ENCODE peak calls at places on chromosomes 5 and 9, in four cellular contexts. One of them, this sample, is unnamed.

GRCh38 chr5:32018476-32019436 is 155.4 kb downstream of the GOLPH3 start:
- DNase-seq in SJSA1: no peak
- DNase-seq in upper lobe of left lung: no peak
- DNase-seq in dorsolateral prefrontal cortex: no peak
- DNase-seq in this sample: no peak

GRCh38 chr5:43588842-43589241 is 14.1 kb upstream of the NNT start:
- DNase-seq in SJSA1: no peak
- DNase-seq in upper lobe of left lung: no peak
- DNase-seq in dorsolateral prefrontal cortex: no peak
- DNase-seq in this sample: no peak

GRCh38 chr9:33517373-33517772 is 6.7 kb upstream of the ANKRD18B start:
- DNase-seq in upper lobe of left lung: no peak
- DNase-seq in dorsolateral prefrontal cortex: no peak
- DNase-seq in SJSA1: no peak
- DNase-seq in this sample: no peak

GRCh38 chr5:91256142-91256524 is 127.0 kb downstream of the ARRDC3 start:
- DNase-seq in upper lobe of left lung: no peak
- DNase-seq in SJSA1: no peak
- DNase-seq in dorsolateral prefrontal cortex: no peak
- DNase-seq in this sample: no peak

GRCh38 chr9:35716236-35716635 is 15.8 kb downstream of the TLN1 start:
- DNase-seq in dorsolateral prefrontal cortex: no peak
- DNase-seq in SJSA1: no peak
- DNase-seq in upper lobe of left lung: no peak
- DNase-seq in this sample: no peak

GRCh38 chr9:91099471-91099870 is 262.2 kb downstream of the AUH start:
- DNase-seq in SJSA1: no peak
- DNase-seq in dorsolateral prefrontal cortex: no peak
- DNase-seq in upper lobe of left lung: no peak
- DNase-seq in this sample: no peak

GRCh38 chr5:167684251-167684650 is 607.2 kb upstream of the WWC1 start:
- DNase-seq in SJSA1: no peak
- DNase-seq in dorsolateral prefrontal cortex: no peak
- DNase-seq in upper lobe of left lung: no peak
- DNase-seq in this sample: no peak

GRCh38 chr5:133520991-133521706 is 91.2 kb downstream of the FSTL4 start:
- DNase-seq in dorsolateral prefrontal cortex: no peak
- DNase-seq in upper lobe of left lung: no peak
- DNase-seq in SJSA1: no peak
- DNase-seq in this sample: no peak

GRCh38 chr5:35046754-35047153 is 995 bp downstream of the AGXT2 start:
- DNase-seq in SJSA1: no peak
- DNase-seq in upper lobe of left lung: no peak
- DNase-seq in dorsolateral prefrontal cortex: no peak
- DNase-seq in this sample: no peak

GRCh38 chr5:90510438-90510837 is 18.9 kb downstream of the LYSMD3 start:
- DNase-seq in dorsolateral prefrontal cortex: no peak
- DNase-seq in SJSA1: no peak
- DNase-seq in upper lobe of left lung: no peak
- DNase-seq in this sample: no peak

GRCh38 chr5:9544056-9544455 is 1.8 kb downstream of the SEMA5A start:
- DNase-seq in upper lobe of left lung: no peak
- DNase-seq in SJSA1: no peak
- DNase-seq in dorsolateral prefrontal cortex: no peak
- DNase-seq in this sample: no peak

GRCh38 chr5:157434096-157434495 is 25.9 kb upstream of the NIPAL4 start:
- DNase-seq in dorsolateral prefrontal cortex: no peak
- DNase-seq in SJSA1: no peak
- DNase-seq in upper lobe of left lung: no peak
- DNase-seq in this sample: no peak

GRCh38 chr5:61461412-61461811 is 129.4 kb downstream of the ZSWIM6 start:
- DNase-seq in SJSA1: no peak
- DNase-seq in dorsolateral prefrontal cortex: no peak
- DNase-seq in upper lobe of left lung: no peak
- DNase-seq in this sample: no peak

GRCh38 chr5:135602882-135603721 is 24.3 kb upstream of the CXCL14 start:
- DNase-seq in SJSA1: no peak
- DNase-seq in upper lobe of left lung: peak; percentile 48
- DNase-seq in dorsolateral prefrontal cortex: no peak
- DNase-seq in this sample: no peak

GRCh38 chr9:122370869-122371467 is at the start of gene PTGS1:
- DNase-seq in dorsolateral prefrontal cortex: no peak
- DNase-seq in SJSA1: no peak
- DNase-seq in upper lobe of left lung: peak; percentile 85
- DNase-seq in this sample: no peak

GRCh38 chr9:70484232-70485130 is 70.0 kb upstream of the KLF9 start:
- DNase-seq in SJSA1: peak; percentile 43
- DNase-seq in upper lobe of left lung: no peak
- DNase-seq in dorsolateral prefrontal cortex: no peak
- DNase-seq in this sample: peak; percentile 7

GRCh38 chr9:93900436-93900819 is 54.7 kb downstream of the BARX1 start:
- DNase-seq in dorsolateral prefrontal cortex: no peak
- DNase-seq in upper lobe of left lung: no peak
- DNase-seq in SJSA1: no peak
- DNase-seq in this sample: no peak

GRCh38 chr5:469752-470483 is 26.9 kb downstream of the EXOC3 start:
- DNase-seq in upper lobe of left lung: no peak
- DNase-seq in dorsolateral prefrontal cortex: peak; percentile 21
- DNase-seq in SJSA1: no peak
- DNase-seq in this sample: no peak

GRCh38 chr9:126715382-126715781 is 89.5 kb upstream of the ZBTB43 start:
- DNase-seq in dorsolateral prefrontal cortex: no peak
- DNase-seq in SJSA1: no peak
- DNase-seq in upper lobe of left lung: no peak
- DNase-seq in this sample: no peak

GRCh38 chr9:97768731-97769130 is 71.6 kb upstream of the XPA start:
- DNase-seq in upper lobe of left lung: no peak
- DNase-seq in SJSA1: peak; percentile 73
- DNase-seq in dorsolateral prefrontal cortex: no peak
- DNase-seq in this sample: no peak

GRCh38 chr5:163759000-163759730 is 253.7 kb downstream of the MAT2B start:
- DNase-seq in SJSA1: no peak
- DNase-seq in dorsolateral prefrontal cortex: no peak
- DNase-seq in upper lobe of left lung: no peak
- DNase-seq in this sample: no peak

GRCh38 chr5:2227433-2227832 is 344.7 kb upstream of the IRX4 start:
- DNase-seq in SJSA1: no peak
- DNase-seq in upper lobe of left lung: no peak
- DNase-seq in dorsolateral prefrontal cortex: no peak
- DNase-seq in this sample: no peak

GRCh38 chr5:150159741-150160179 is 4.1 kb upstream of the PDGFRB start:
- DNase-seq in SJSA1: peak; percentile 79
- DNase-seq in dorsolateral prefrontal cortex: no peak
- DNase-seq in upper lobe of left lung: no peak
- DNase-seq in this sample: no peak

GRCh38 chr9:134569626-134570025 is 72.0 kb upstream of the COL5A1 start:
- DNase-seq in dorsolateral prefrontal cortex: no peak
- DNase-seq in upper lobe of left lung: no peak
- DNase-seq in SJSA1: no peak
- DNase-seq in this sample: no peak

GRCh38 chr5:2896371-2897275 is 145.1 kb upstream of the IRX2 start:
- DNase-seq in SJSA1: no peak
- DNase-seq in upper lobe of left lung: peak; percentile 54
- DNase-seq in dorsolateral prefrontal cortex: no peak
- DNase-seq in this sample: no peak

GRCh38 chr9:91902465-91903125 is 47.4 kb downstream of the ROR2 start:
- DNase-seq in dorsolateral prefrontal cortex: no peak
- DNase-seq in SJSA1: no peak
- DNase-seq in upper lobe of left lung: peak; percentile 17
- DNase-seq in this sample: no peak

GRCh38 chr9:70352802-70353201 is 61.7 kb downstream of the KLF9 start:
- DNase-seq in SJSA1: no peak
- DNase-seq in upper lobe of left lung: no peak
- DNase-seq in dorsolateral prefrontal cortex: no peak
- DNase-seq in this sample: no peak

GRCh38 chr9:110969971-110970381 is 68.3 kb downstream of the LPAR1 start:
- DNase-seq in dorsolateral prefrontal cortex: no peak
- DNase-seq in SJSA1: peak; percentile 54
- DNase-seq in upper lobe of left lung: no peak
- DNase-seq in this sample: no peak

GRCh38 chr5:153896117-153896516 is 142.6 kb downstream of the FAM114A2 start:
- DNase-seq in SJSA1: no peak
- DNase-seq in upper lobe of left lung: no peak
- DNase-seq in dorsolateral prefrontal cortex: no peak
- DNase-seq in this sample: no peak

DNA sequence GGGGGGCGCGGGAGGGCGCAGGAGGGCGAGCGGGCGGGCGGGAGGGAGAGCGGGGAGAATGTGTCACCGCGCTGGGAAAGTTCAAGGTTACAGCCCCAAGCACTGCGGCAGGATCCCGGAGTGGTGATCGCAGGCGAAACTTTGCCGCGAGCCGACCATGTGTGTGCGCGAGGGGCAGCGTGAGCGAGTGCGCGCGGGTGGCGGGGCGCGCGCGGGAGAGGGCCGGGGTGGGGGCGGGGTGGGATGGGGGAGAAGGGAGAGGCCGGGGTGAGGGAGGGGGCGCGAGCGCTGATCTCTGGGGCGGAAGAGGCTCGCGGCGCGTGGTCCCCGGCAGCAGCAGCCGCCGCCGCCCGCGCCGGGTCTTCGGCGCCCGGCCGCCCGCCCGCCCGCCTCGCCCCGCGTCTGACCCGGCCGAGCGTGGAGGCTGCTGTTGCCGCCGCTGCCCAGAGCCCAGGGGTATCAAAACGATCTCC is at the start of gene NFIB:
- DNase-seq in SJSA1: no peak
- DNase-seq in dorsolateral prefrontal cortex: peak; percentile 61
- DNase-seq in upper lobe of left lung: peak; percentile 86
- DNase-seq in this sample: peak; percentile 60
- H3K27ac ChIP-seq in SJSA1: peak within 1 kb of the TSS; percentile 79
- H3K27ac ChIP-seq in dorsolateral prefrontal cortex: peak within 1 kb of the TSS; percentile 93
- H3K27ac ChIP-seq in upper lobe of left lung: peak within 1 kb of the TSS; percentile 96
- H3K27ac ChIP-seq in this sample: peak within 1 kb of the TSS; percentile 96

DNA sequence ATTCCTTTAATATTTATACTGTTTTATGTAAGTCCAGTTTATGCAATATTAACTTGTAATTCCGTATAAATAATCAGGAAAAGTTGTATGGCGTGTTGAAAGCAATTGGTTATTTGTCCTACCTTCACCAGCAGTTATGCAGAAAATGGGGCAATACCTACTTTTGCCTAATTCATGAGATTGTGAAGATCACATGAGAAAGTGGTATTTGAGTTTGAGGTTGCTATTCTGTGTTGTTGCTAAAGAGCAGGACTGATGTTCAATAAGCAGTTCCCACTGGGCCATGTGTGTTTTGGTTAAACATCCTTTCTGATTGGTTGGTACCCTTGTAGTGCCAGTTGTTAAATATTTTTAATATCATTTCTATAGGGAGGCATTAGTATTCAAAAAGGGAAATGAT is 3.2 kb downstream of the TGFBR1 start:
- DNase-seq in upper lobe of left lung: no peak
- DNase-seq in SJSA1: no peak
- DNase-seq in dorsolateral prefrontal cortex: no peak
- DNase-seq in this sample: no peak
- H3K27ac ChIP-seq in upper lobe of left lung: peak overlapping the region; percentile 8
- H3K27ac ChIP-seq in SJSA1: no peak overlapping the region
- H3K27ac ChIP-seq in dorsolateral prefrontal cortex: no peak overlapping the region
- H3K27ac ChIP-seq in this sample: no peak overlapping the region

GRCh38 chr5:140605879-140606278 is 27.1 kb downstream of the CD14 start:
- DNase-seq in SJSA1: no peak
- DNase-seq in dorsolateral prefrontal cortex: no peak
- DNase-seq in upper lobe of left lung: no peak
- DNase-seq in this sample: no peak

GRCh38 chr5:140608730-140609520 is 24.1 kb downstream of the CD14 start:
- DNase-seq in dorsolateral prefrontal cortex: peak; percentile 48
- DNase-seq in upper lobe of left lung: no peak
- DNase-seq in SJSA1: no peak
- DNase-seq in this sample: no peak

GRCh38 chr5:140607031-140607430 is 25.9 kb downstream of the CD14 start:
- DNase-seq in dorsolateral prefrontal cortex: no peak
- DNase-seq in upper lobe of left lung: no peak
- DNase-seq in SJSA1: no peak
- DNase-seq in this sample: no peak

GRCh38 chr5:140611020-140611521 is 21.9 kb downstream of the CD14 start:
- DNase-seq in upper lobe of left lung: no peak
- DNase-seq in dorsolateral prefrontal cortex: no peak
- DNase-seq in SJSA1: no peak
- DNase-seq in this sample: no peak
- H3K27ac ChIP-seq in upper lobe of left lung: peak overlapping the region; percentile 86
- H3K27ac ChIP-seq in dorsolateral prefrontal cortex: no peak overlapping the region
- H3K27ac ChIP-seq in SJSA1: no peak overlapping the region
- H3K27ac ChIP-seq in this sample: peak overlapping the region; percentile 9

DNA sequence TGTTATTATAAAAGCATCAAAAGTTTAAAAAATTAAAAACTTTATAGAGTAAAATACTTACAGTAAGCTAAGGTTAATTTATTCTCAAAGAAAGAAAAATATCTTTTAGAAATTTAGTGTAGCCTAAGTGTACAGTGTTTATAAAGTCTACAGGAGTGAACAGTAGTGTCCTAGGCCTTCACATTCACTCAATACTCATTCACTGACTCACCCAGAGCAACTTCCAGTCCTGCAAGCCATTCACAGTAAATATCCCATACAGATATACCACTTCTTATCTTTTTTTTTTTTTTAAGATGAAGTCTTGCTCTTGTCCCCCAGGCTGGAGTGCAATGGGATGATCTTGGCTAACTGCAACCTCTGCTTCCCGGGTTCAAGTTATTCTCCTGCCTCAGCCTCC is 73.1 kb upstream of the FST start:
- DNase-seq in SJSA1: peak; percentile 60
- DNase-seq in upper lobe of left lung: no peak
- DNase-seq in dorsolateral prefrontal cortex: no peak
- DNase-seq in this sample: no peak
- H3K27ac ChIP-seq in SJSA1: peak overlapping the region; percentile 95
- H3K27ac ChIP-seq in upper lobe of left lung: no peak overlapping the region
- H3K27ac ChIP-seq in dorsolateral prefrontal cortex: no peak overlapping the region
- H3K27ac ChIP-seq in this sample: no peak overlapping the region

DNA sequence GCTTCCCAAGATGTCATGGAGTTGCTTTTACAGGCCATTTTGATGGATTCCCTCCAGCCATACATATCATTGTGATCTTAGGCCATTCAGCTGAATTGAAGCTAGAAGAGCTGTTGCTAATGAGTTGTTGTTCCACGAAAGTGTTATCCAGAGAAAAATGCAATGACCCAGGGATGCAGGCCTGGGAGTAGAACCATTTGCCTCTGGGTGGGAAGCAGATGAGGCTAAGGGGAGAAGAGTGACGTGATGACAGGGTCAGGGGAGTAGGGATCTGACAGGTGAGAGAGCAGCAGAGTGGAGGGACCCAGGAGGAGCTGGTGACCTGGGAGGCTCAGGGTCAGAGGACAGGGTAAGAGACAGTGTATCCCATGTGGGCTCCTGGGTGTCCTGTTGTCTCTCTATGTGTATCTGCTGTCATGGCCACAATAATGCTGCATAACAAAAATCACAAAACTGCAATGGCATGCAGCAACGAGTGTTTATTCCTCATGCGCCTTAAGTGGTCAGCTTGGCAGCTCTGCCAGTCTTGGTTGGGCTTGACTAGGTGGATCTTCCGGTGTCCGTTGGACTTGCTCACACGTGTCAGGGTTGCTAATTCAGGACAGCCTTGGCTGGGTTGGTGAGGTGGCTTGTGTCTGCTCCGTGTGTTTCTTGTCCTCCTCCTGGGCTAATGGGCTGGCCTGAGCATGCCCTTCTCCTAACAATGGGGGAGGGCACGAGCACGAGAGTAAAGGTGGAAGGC is 90.6 kb downstream of the LIFR start:
- DNase-seq in SJSA1: no peak
- DNase-seq in upper lobe of left lung: no peak
- DNase-seq in dorsolateral prefrontal cortex: no peak
- DNase-seq in this sample: no peak
- H3K27ac ChIP-seq in SJSA1: no peak overlapping the region
- H3K27ac ChIP-seq in upper lobe of left lung: peak overlapping the region; percentile 85
- H3K27ac ChIP-seq in dorsolateral prefrontal cortex: no peak overlapping the region
- H3K27ac ChIP-seq in this sample: no peak overlapping the region

This sample was measured in substantia nigra.